ENCODE peak calls at places on chromosome X, in nine cellular contexts. U is ovary, L is A549, K is heart right ventricle, F is OCI-LY7, Z is colonic mucosa, A is mucosa of descending colon, V is left lung, J is pancreas. D is an unnamed sample. For H3K4me1, the result is how much of the 10 kb centered on the place peaks cover.

GRCh38 chrX:26192204-26192603 is at the start of gene MAGEB6:
- DNase-seq in U (no peak), L (no peak), K (no peak), F (no peak), Z (no peak), A (no peak), V (no peak), J (no peak), D (no peak)

GRCh38 chrX:129000797-129001196 is 522.5 kb downstream of the SMARCA1 start:
- DNase-seq in U (no peak), L (no peak), K (no peak), F (no peak), Z (no peak), A (no peak), V (no peak), J (no peak), D (no peak)

GRCh38 chrX:65926095-65927019 is 113.5 kb downstream of the VSIG4 start:
- DNase-seq in U (no peak), L (no peak), K (no peak), F (peak), Z (no peak), A (peak), V (no peak), J (no peak), D (no peak)

GRCh38 chrX:150032742-150033141 is 94.5 kb upstream of the EOLA2 start:
- DNase-seq in U (no peak), L (peak), K (no peak), F (no peak), Z (no peak), A (no peak), V (no peak), J (no peak), D (no peak)

GRCh38 chrX:1392376-1393130 is 640 bp upstream of the SLC25A6 start:
- DNase-seq in U (no peak), L (peak), K (peak), F (peak), Z (peak), A (peak), V (peak), J (peak), D (peak)

GRCh38 chrX:110146521-110146920 is 143.6 kb downstream of the TMEM164 start:
- DNase-seq in U (peak), L (peak), K (peak), F (peak), Z (peak), A (peak), V (no peak), J (peak), D (peak)

GRCh38 chrX:97405031-97405685 is 521.5 kb downstream of the RPA4 start:
- DNase-seq in U (no peak), L (no peak), K (no peak), F (no peak), Z (no peak), A (no peak), V (no peak), J (no peak), D (no peak)

GRCh38 chrX:28888421-28888820 is 301.2 kb downstream of the IL1RAPL1 start:
- DNase-seq in U (no peak), L (no peak), K (no peak), F (no peak), Z (no peak), A (no peak), V (no peak), J (no peak), D (no peak)

GRCh38 chrX:38220936-38221386 is 290 bp upstream of the SRPX start:
- DNase-seq in U (no peak), L (no peak), K (peak), F (no peak), Z (no peak), A (no peak), V (no peak), J (no peak), D (no peak)

GRCh38 chrX:19543951-19544359 is 28.6 kb upstream of the MAP3K15 start:
- DNase-seq in U (no peak), L (no peak), K (peak), F (no peak), Z (no peak), A (no peak), V (no peak), J (no peak), D (no peak)

GRCh38 chrX:38260231-38260630 is 39.6 kb upstream of the SRPX start:
- DNase-seq in U (no peak), L (peak), K (no peak), F (peak), Z (peak), A (peak), V (no peak), J (no peak), D (peak)

GRCh38 chrX:107272431-107272921 is 66.1 kb downstream of the DNAAF6 start:
- DNase-seq in U (no peak), L (peak), K (no peak), F (no peak), Z (peak), A (peak), V (no peak), J (no peak), D (no peak)

GRCh38 chrX:45134303-45134702 is 66.4 kb downstream of the DIPK2B start:
- DNase-seq in U (peak), L (no peak), K (peak), F (no peak), Z (no peak), A (no peak), V (no peak), J (no peak), D (no peak)

GRCh38 chrX:34365482-34365881 is 233.4 kb upstream of the FAM47A start:
- DNase-seq in U (no peak), L (peak), K (no peak), F (no peak), Z (no peak), A (peak), V (no peak), J (no peak), D (peak)

GRCh38 chrX:84907324-84907946 is 96.2 kb upstream of the APOOL start:
- DNase-seq in U (no peak), L (peak), K (no peak), F (peak), Z (no peak), A (no peak), V (no peak), J (no peak), D (no peak)

GRCh38 chrX:123153846-123154335 is 30.2 kb upstream of the GRIA3 start:
- DNase-seq in U (no peak), L (no peak), K (no peak), F (no peak), Z (no peak), A (no peak), V (no peak), J (no peak), D (no peak)

GRCh38 chrX:37349131-37350033 is at the start of gene PRRG1:
- DNase-seq in U (peak), L (peak), K (peak), F (no peak), Z (peak), A (peak), V (peak), J (peak), D (peak)

GRCh38 chrX:252421-253291 is 28.5 kb upstream of the PLCXD1 start:
- DNase-seq in U (no peak), L (peak), K (no peak), F (no peak), Z (no peak), A (no peak), V (no peak), J (no peak), D (no peak)

GRCh38 chrX:119758682-119759332 is 419 bp downstream of the SOWAHD start:
- DNase-seq in U (peak), L (no peak), K (no peak), F (no peak), Z (no peak), A (peak), V (peak), J (peak), D (peak)

GRCh38 chrX:1178580-1179057 is 33.8 kb downstream of the CRLF2 start:
- DNase-seq in U (no peak), L (peak), K (no peak), F (no peak), Z (no peak), A (no peak), V (no peak), J (no peak), D (no peak)

DNA sequence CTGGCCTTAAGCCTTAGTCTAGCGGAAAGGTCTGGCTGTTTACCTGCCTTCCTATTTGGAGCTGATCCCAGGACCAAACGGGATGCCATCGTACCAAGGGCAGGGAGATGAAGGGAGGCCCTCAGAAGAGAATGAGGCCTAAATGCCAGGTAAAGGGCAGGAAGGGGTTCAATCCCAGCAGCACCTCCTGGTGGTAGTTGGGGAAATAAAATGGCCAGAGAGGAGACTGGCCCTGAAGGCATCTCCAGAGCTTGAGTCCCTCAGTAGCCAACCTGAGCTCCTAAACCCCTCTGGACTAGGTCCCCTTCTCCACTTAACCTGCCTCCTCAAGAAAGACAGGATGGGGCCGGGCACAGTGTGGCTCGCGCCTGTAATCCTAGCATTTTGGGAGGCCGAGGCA is 53.7 kb downstream of the KDM5C start:
- DNase-seq in U (no peak), L (no peak), K (no peak), F (no peak), Z (no peak), A (no peak), V (no peak), J (no peak), D (no peak)
- H3K4me1 ChIP-seq in U (under half), L (under half), K (under half), F (under half), Z (under half), A (under half), V (under half), J (under half), D (under half)

GRCh38 chrX:15814811-15815210 is 24.5 kb downstream of the ZRSR2 start:
- DNase-seq in U (no peak), L (no peak), K (no peak), F (no peak), Z (no peak), A (no peak), V (no peak), J (no peak), D (no peak)
- TF ChIP-seq CTCF in U (no peak), L (no peak), K (no peak), F (no peak), Z (no peak), A (no peak), V (no peak), J (no peak), D (no peak)

DNA sequence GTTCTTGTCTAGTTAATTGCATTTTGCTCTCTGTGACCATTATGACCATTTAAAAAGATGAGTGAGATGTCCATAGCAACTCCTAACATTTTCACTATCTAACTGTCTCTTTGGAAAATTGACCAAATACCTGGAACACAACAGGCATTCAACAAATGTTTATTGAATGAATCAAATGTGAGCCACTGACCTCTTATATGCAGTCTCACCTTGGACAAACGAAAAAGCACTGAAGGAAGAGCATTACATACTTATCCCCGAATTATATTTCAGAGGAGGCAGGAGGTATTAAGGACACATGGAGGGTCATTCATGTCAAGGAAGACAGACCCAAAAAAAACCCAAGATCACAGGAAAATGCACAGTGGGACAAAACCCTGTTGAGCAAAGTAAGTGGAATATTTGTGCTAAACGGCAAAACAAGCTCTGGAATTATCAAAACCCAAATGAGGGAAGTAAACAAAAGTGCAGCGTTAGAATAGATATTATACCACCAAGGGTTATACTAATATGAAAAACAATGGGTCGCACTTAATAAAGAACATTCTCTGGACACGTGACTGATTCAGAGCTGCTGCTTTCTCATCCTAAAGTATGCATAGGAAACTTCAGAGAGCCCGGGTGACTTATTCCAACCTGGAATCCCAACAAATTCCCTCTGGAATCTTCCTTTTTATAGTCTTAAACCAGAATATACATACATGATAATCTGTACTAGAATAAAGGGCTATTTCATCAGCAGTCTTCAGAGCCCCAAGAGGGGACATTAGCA is 131.9 kb downstream of the AMELX start:
- DNase-seq in U (no peak), L (no peak), K (no peak), F (no peak), Z (no peak), A (no peak), V (no peak), J (no peak), D (no peak)
- H3K4me1 ChIP-seq in U (under half), L (under half), K (under half), F (under half), Z (under half), A (under half), V (under half), J (under half), D (under half)

GRCh38 chrX:17007134-17007768 is 60.8 kb downstream of the REPS2 start:
- DNase-seq in U (no peak), L (peak), K (no peak), F (peak), Z (no peak), A (peak), V (no peak), J (no peak), D (peak)
- TF ChIP-seq CTCF in U (no peak), L (peak), K (peak), F (peak), Z (no peak), A (no peak), V (no peak), J (no peak), D (no peak)

DNA sequence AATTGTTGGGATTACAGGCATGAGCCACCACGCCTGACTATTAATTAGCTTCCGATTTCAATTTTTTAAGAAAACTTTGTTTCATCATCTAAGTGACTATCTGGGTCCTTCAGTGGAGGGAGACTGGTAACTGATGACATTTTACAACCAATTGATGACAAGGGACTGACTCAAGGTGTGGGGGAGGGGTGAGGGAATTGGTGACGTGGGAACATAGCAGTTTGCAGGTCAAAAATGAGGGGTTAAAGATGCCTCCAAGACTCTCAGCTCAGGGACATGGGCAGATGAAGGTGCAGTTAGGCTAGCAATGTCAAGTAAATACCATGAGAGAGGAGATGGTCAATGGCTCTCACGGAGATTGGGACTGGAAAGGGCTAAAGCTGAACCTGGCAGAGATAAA is 5.7 kb upstream of the FAM9C start:
- DNase-seq in U (no peak), L (no peak), K (no peak), F (no peak), Z (no peak), A (no peak), V (no peak), J (no peak), D (no peak)
- H3K4me1 ChIP-seq in U (under half), L (under half), K (under half), F (under half), Z (under half), A (under half), V (under half), J (under half), D (under half)

DNA sequence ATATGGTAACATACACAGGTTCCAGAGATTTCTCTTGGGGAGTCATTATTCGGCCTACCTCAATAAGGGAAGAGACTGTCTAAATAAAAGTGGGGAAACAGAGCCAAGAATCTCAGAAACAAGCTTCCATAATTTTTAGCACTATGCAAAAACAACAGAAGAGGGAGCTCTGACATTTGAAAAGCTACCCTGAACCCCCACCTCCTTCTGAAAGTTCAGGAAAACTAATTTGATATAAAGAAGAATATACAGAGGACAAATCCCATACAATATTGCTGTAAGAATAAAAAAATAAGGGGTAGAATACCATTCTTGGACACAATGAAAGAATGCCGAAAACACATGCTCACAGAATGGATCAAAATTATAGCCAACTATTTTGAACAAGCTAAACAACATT is 14.3 kb upstream of the ZNF41 start:
- DNase-seq in U (no peak), L (peak), K (no peak), F (peak), Z (no peak), A (no peak), V (no peak), J (no peak), D (no peak)
- TF ChIP-seq CTCF in U (no peak), L (peak), K (peak), F (peak), Z (no peak), A (no peak), V (no peak), J (no peak), D (peak)

DNA sequence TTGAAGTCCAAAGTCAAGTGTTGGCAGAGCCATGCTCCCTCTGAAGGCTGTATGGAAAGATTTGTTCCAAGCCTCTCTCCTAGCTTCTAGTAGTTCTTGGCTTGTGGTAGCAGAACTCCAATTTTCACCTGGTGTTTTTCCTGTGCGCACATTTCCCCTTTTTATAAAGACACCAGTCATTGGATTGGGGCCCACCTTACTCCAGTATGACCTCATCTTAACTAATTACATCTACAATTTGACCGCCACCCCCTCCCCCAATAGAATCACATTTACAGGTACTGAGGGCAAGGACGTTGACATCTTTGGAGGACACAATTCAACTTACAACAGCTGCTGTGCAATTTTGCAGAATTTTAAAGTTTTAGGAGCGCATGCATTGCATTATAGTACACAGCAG is 16.8 kb downstream of the RAB39B start:
- DNase-seq in U (no peak), L (no peak), K (no peak), F (no peak), Z (no peak), A (no peak), V (no peak), J (no peak), D (no peak)
- H3K4me1 ChIP-seq in U (under half), L (under half), K (under half), F (under half), Z (under half), A (under half), V (under half), J (under half), D (under half)

GRCh38 chrX:118541482-118541881 is 45.9 kb downstream of the DOCK11 start:
- DNase-seq in U (no peak), L (no peak), K (no peak), F (no peak), Z (no peak), A (no peak), V (no peak), J (no peak), D (no peak)
- TF ChIP-seq CTCF in U (no peak), L (no peak), K (no peak), F (no peak), Z (no peak), A (no peak), V (no peak), J (no peak), D (no peak)

D was measured in Caco-2.